ENCODE peak calls at places on chromosomes 1 and 21, in eight cellular contexts. I is B cell, N is heart left ventricle, E is progenitor cell of endocrine pancreas, Z is Calu3, M is uterus, F is fibroblast of mammary gland, X is endothelial cell. D is an unnamed sample.

GRCh38 chr1:116127848-116128540 is 16.8 kb downstream of the MAB21L3 start:
- DNase-seq in N (no peak), E (no peak), F (no peak), Z (no peak), X (no peak), M (no peak), I (no peak), D (no peak)

GRCh38 chr1:154736840-154737239 is 128.9 kb upstream of the ADAR start:
- DNase-seq in X (no peak), N (no peak), M (peak; percentile 67), Z (no peak), I (no peak), F (peak; percentile 74), E (no peak), D (no peak)

GRCh38 chr1:60903591-60903990 is 178.8 kb upstream of the NFIA start:
- DNase-seq in M (no peak), X (no peak), N (peak; percentile 65), I (no peak), Z (no peak), F (peak; percentile 36), E (no peak), D (no peak)

GRCh38 chr21:29654203-29654602 is 285.6 kb downstream of the GRIK1 start:
- DNase-seq in X (no peak), M (no peak), I (no peak), Z (no peak), F (no peak), E (no peak), N (no peak), D (no peak)

GRCh38 chr1:209652873-209653401 is 712 bp upstream of the LAMB3 start:
- DNase-seq in X (no peak), E (peak; percentile 23), I (no peak), M (no peak), Z (peak; percentile 99), N (peak; percentile 75), F (no peak), D (peak; percentile 90)

GRCh38 chr1:15384301-15384901 is 25.3 kb upstream of the EFHD2 start:
- DNase-seq in F (no peak), E (no peak), N (no peak), I (no peak), M (no peak), X (no peak), Z (no peak), D (no peak)

GRCh38 chr1:201328576-201328975 is 45.3 kb downstream of the PKP1 start:
- DNase-seq in E (no peak), I (no peak), N (no peak), M (no peak), X (no peak), Z (no peak), F (no peak), D (no peak)

GRCh38 chr1:224929335-224930237 is at the start of gene DNAH14:
- DNase-seq in M (peak; percentile 14), F (peak; percentile 79), Z (peak; percentile 96), E (peak; percentile 77), X (peak; percentile 77), N (peak; percentile 29), I (no peak), D (peak; percentile 65)

GRCh38 chr1:28591708-28592313 is at the start of gene RAB42:
- DNase-seq in M (peak; percentile 57), N (peak; percentile 43), Z (no peak), I (no peak), X (no peak), F (peak; percentile 27), E (no peak), D (peak; percentile 56)

GRCh38 chr1:84450916-84451315 is 28.1 kb upstream of the RPF1 start:
- DNase-seq in E (no peak), F (peak; percentile 14), X (no peak), I (no peak), N (no peak), M (no peak), Z (no peak), D (no peak)

GRCh38 chr1:53060580-53060979 is 1.4 kb upstream of the PODN start:
- DNase-seq in X (no peak), Z (no peak), E (no peak), I (no peak), N (no peak), M (peak; percentile 77), F (peak; percentile 76), D (peak; percentile 52)

GRCh38 chr21:45109831-45110492 is 35.6 kb downstream of the ADARB1 start:
- DNase-seq in X (no peak), F (no peak), E (no peak), M (no peak), Z (no peak), N (peak; percentile 48), I (peak; percentile 90), D (peak; percentile 76)

DNA sequence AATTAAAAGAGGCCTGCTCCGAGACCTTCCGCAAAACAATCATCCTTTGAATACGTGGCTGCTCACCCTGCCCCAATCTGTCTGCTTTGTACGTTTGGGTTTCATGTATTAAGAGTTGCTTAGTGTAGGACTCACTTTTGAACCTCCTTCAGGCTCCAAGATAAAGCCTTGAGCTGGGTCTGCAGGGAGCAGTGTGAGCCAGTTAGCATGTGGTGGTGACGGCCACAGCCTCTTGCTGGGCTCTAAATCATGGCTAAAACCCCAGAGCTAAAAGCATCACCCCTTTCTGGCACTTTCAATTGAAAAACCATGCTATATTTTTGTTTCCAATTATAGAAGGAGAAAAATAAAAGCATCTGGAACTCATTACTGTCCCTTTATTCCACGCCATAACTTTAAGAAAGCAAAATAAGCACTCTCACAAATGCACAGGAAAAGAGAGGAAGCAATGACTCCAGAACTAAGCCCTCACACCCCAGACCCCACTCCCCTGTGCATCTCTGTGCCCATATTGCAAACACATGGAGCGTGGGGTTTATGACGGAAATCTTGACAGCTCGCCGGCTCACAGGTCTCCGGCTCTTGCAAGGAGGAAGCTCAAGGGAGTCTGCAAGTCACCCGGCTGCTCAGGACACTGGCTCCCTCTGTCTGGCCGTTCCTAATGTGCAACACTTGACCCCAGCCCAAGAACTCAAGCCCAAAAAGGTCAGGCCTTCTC is 135.5 kb downstream of the MIS18A start:
- DNase-seq in X (no peak), F (peak; percentile 70), E (no peak), M (no peak), I (no peak), N (no peak), Z (no peak), D (no peak)
- TF ChIP-seq CTCF in X (no peak), F (peak; percentile 26), E (no peak), M (no peak), I (no peak), N (peak; percentile 31), Z (no peak), D (no peak)

DNA sequence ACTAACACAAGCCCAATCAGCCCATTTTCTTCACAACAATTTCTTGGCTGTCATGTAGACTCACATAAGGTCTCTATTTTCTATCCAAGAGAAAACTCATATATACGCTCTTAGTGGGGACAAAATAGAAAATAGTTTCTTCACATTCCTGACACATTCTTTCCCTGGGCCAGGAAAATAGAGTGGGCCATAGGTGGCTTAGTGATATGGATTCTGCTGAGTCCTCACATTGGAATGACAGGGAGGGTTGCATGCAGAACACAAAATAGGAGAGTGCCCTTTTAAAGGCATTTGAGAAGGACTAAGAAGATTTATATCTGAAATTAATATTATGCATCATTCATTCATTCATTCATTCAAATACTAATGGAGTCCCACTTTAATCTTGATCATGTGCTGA is 207.7 kb downstream of the LYPLAL1 start:
- DNase-seq in M (no peak), F (no peak), Z (no peak), X (no peak), N (no peak), I (no peak), E (no peak), D (no peak)
- TF ChIP-seq CTCF in M (no peak), F (no peak), Z (no peak), X (no peak), N (no peak), I (no peak), E (no peak), D (no peak)

GRCh38 chr1:88029142-88029541 is 654.9 kb upstream of the PKN2 start:
- DNase-seq in Z (peak; percentile 26), N (no peak), I (no peak), E (no peak), M (no peak), F (peak; percentile 36), X (no peak), D (no peak)

GRCh38 chr1:88035578-88035977 is 648.5 kb upstream of the PKN2 start:
- DNase-seq in N (no peak), I (no peak), F (no peak), X (no peak), M (no peak), E (no peak), Z (no peak), D (no peak)

DNA sequence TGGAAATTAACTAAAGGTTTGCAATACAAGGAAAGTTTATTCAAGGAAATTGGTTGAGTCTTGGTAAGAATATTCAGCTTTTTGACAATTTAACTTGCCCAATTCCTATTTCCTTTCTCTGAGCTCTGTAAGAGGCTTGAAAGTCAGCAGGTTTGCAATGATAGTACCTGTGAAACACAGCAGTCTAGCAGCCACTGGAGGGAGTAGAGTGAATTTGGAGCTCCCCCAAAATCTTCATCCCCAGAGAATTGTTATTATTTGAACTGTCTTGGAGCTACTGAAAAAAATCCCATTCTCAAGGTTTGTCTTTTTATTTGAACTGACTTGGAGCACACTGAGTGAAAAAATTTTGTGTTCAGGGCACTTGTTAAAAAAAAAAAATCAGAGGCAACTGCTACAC is 654.2 kb upstream of the PKN2 start:
- DNase-seq in N (no peak), M (no peak), E (no peak), Z (no peak), X (no peak), I (no peak), F (no peak), D (no peak)
- TF ChIP-seq CTCF in N (no peak), M (no peak), E (peak; percentile 12), Z (no peak), X (no peak), I (no peak), F (no peak), D (no peak)

GRCh38 chr1:3347257-3348020 is 107.0 kb upstream of the ARHGEF16 start:
- DNase-seq in X (no peak), I (no peak), Z (no peak), F (no peak), M (no peak), E (no peak), N (no peak), D (no peak)

GRCh38 chr1:3348196-3348865 is 106.1 kb upstream of the ARHGEF16 start:
- DNase-seq in I (no peak), F (no peak), N (peak; percentile 45), M (no peak), Z (no peak), E (no peak), X (no peak), D (no peak)

GRCh38 chr1:3344395-3344794 is 110.1 kb upstream of the ARHGEF16 start:
- DNase-seq in N (no peak), F (no peak), Z (no peak), I (no peak), X (no peak), E (no peak), M (no peak), D (no peak)

GRCh38 chr1:3346478-3346877 is 108.0 kb upstream of the ARHGEF16 start:
- DNase-seq in F (no peak), X (no peak), N (no peak), I (no peak), E (no peak), M (no peak), Z (no peak), D (no peak)

DNA sequence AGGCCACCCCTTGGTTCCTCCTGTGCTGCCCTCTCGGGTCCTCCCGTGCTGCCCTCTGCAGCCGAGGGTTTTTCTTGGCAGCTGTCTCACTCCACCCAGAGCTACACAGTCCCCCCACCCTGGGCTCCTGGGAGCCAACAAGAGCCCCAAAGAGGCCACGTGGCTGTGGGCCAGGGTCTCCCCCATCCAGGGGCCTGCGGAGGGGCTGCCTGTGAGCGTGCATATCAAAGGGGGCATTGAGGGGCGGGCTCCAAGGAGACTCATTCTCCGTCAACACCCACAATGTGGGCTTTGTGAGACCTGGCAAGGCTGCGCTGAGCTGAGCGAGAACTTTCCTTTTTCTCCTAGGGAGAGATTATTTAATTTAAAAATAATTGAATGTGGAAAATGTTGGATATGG is 108.7 kb upstream of the ARHGEF16 start:
- DNase-seq in E (no peak), X (no peak), M (no peak), I (no peak), F (no peak), N (no peak), Z (no peak), D (no peak)
- TF ChIP-seq CTCF in E (no peak), X (no peak), M (no peak), I (no peak), F (no peak), N (no peak), Z (no peak), D (no peak)

D was measured in Peyer's patch.